ENCODE peak calls at places on chromosomes 4 and X, in four cellular contexts. Z is GM12891, U is lower leg skin, D is K562. J is an unnamed sample.

GRCh38 chrX:83145910-83146309 is 362.2 kb upstream of the POU3F4 start:
- DNase-seq in Z (no peak), D (no peak), U (no peak), J (no peak)

GRCh38 chr4:76753814-76754213 is 144.1 kb downstream of the SOWAHB start:
- DNase-seq in Z (no peak), D (no peak), U (no peak), J (no peak)

GRCh38 chrX:63561425-63561824 is 210.3 kb upstream of the SPIN4 start:
- DNase-seq in D (peak; percentile 3), Z (no peak), U (no peak), J (no peak)

GRCh38 chr4:101527186-101527585 is 179.9 kb upstream of the PPP3CA start:
- DNase-seq in Z (peak; percentile 8), U (no peak), D (no peak), J (no peak)

GRCh38 chrX:38860106-38861013 is 59.1 kb downstream of the MID1IP1 start:
- DNase-seq in D (no peak), U (no peak), Z (no peak), J (no peak)

GRCh38 chr4:182807841-182808548 is 109.2 kb downstream of the DCTD start:
- DNase-seq in Z (no peak), U (no peak), D (no peak), J (no peak)

GRCh38 chrX:56600987-56601386 is 37.6 kb downstream of the UBQLN2 start:
- DNase-seq in D (no peak), U (no peak), Z (no peak), J (no peak)

GRCh38 chr4:119666653-119667091 is 38.1 kb upstream of the PDE5A start:
- DNase-seq in Z (no peak), U (no peak), D (no peak), J (no peak)

GRCh38 chr4:138892483-138893386 is 122.8 kb upstream of the NOCT start:
- DNase-seq in D (no peak), U (no peak), Z (no peak), J (no peak)

GRCh38 chr4:188960411-188961093 is 821.3 kb downstream of the TRIML1 start:
- DNase-seq in D (no peak), Z (no peak), U (no peak), J (no peak)

GRCh38 chr4:2931765-2932560 is 31.2 kb downstream of the NOP14 start:
- DNase-seq in U (peak; percentile 93), D (no peak), Z (peak; percentile 76), J (no peak)

GRCh38 chrX:257681-258289 is 23.4 kb upstream of the PLCXD1 start:
- DNase-seq in D (no peak), U (peak; percentile 83), Z (no peak), J (no peak)

GRCh38 chrX:130097507-130098201 is 12.6 kb downstream of the ELF4 start:
- DNase-seq in Z (no peak), D (peak; percentile 32), U (no peak), J (no peak)

GRCh38 chrX:150405006-150405405 is 41.9 kb downstream of the MAMLD1 start:
- DNase-seq in U (no peak), D (no peak), Z (no peak), J (no peak)

GRCh38 chr4:705278-706082 is at the start of gene PCGF3:
- DNase-seq in Z (peak; percentile 100), U (peak; percentile 99), D (peak; percentile 100), J (peak; percentile 92)
- TF ChIP-seq POLR2A in Z (no peak), U (no peak), D (peak; percentile 61), J (peak; percentile 21)

DNA sequence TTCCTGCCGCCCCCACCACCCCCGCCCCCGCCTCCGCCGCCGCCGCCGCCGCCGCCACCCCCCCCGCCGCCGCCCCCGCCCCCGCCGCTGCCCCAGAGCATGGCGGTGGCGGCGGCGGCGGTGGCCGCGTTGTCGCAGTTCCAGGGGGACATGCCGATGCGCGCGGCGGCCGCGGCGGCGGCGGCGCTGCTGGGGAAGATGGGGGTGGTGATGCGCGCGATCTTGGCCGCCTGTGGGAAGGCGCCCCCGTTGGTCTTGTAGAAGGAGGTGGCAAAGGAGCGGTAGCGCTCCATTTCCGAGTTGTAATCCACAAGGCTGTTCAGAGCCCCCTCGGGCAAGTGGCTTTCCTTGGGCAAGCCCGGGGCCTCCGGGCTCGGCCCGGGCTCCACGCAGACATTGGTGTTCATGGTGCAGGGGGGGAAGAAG is 3.3 kb downstream of the CXXC4 start:
- DNase-seq in U (peak; percentile 86), D (peak; percentile 44), Z (no peak), J (peak; percentile 7)
- TF ChIP-seq POLR2A in U (no peak), D (no peak), Z (no peak), J (peak; percentile 23)

DNA sequence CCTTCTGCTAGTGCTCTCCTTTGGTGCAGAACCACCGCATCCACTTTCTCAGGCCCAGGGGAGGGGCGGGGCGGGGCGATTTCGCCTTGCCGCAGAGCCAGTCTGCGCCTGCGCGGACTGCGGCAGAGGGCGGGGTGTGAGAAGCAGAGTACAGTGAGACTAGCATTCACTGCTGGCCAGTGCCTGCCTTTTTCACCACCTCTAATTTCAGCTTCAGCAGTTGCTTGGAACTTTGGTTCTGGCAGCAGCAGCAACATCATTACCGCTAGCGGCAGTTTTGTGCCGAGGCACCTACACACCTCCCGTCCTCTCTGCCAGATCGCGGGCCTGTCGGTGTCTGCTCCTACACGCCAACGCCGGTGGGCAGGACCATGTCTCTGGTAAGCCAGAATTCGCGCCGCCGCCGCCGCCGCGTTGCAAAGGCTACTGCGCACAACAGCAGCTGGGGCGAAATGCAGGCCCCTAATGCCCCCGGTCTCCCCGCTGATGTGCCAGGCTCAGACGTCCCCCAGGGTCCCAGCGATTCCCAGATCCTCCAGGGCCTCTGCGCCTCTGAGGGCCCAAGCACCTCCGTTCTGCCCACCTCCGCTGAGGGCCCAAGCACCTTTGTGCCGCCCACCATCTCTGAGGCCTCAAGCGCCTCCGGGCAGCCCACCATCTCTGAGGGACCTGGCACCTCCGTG is at the start of gene MAGEE1:
- DNase-seq in U (peak; percentile 90), Z (peak; percentile 31), D (peak; percentile 62), J (peak; percentile 34)
- TF ChIP-seq POLR2A in U (no peak), Z (no peak), D (no peak), J (peak; percentile 32)

GRCh38 chr4:1684756-1685603 is 867 bp upstream of the FAM53A start:
- DNase-seq in U (no peak), Z (no peak), D (no peak), J (no peak)
- TF ChIP-seq POLR2A in U (no peak), Z (no peak), D (no peak), J (no peak)